ENCODE peak calls at places on chromosomes 6 and 20, in ten cellular contexts. H is activated CD4-positive, alpha-beta T cell treated with anti-CD3 and anti-CD28 coated beads for 36 hours; V is lower lobe of right lung; P is pancreas; G is Panc1; X is stimulated activated naive CD8-positive, alpha-beta T cell treated with anti-CD3 and anti-CD28 coated beads, Interleukin-15, Interleukin-2, amounts not matched to agents 100 U/mL and 50 U/mL, for 24 hours; F is naive thymus-derived CD8-positive, alpha-beta T cell; U is SK-N-SH treated with all-trans-retinoic acid at 6 μM for 48 hours; B is GM12878; S is activated CD8-positive, alpha-beta memory T cell treated with anti-CD3 and anti-CD28 coated beads, Interleukin-2, amount 10 ng/mL, durations not matched to agents 7 days and 5 days. Z is an unnamed sample.

GRCh38 chr6:133964052-133964451 is 11.0 kb downstream of the TBPL1 start:
- ATAC-seq in B (peak), F (peak), X (peak), S (peak), V (peak), U (no peak), H (peak), G (no peak), P (no peak), Z (no peak)

GRCh38 chr6:136464874-136465273 is 85.3 kb downstream of the MAP7 start:
- ATAC-seq in G (no peak), X (no peak), H (no peak), U (no peak), V (peak), F (no peak), B (no peak), P (no peak), S (no peak), Z (no peak)

GRCh38 chr6:14321992-14322772 is 204.6 kb downstream of the CD83 start:
- ATAC-seq in S (no peak), G (no peak), B (no peak), U (no peak), V (no peak), H (no peak), F (no peak), X (no peak), P (peak), Z (no peak)

GRCh38 chr6:57108691-57109090 is 18.7 kb downstream of the ZNF451 start:
- ATAC-seq in U (no peak), V (peak), P (no peak), S (no peak), B (peak), F (no peak), H (no peak), G (no peak), X (no peak), Z (no peak)

GRCh38 chr20:57047281-57048026 is 219.0 kb downstream of the BMP7 start:
- ATAC-seq in G (peak), V (no peak), U (peak), X (no peak), P (no peak), F (no peak), S (no peak), H (no peak), B (peak), Z (no peak)

GRCh38 chr6:134937426-134937825 is 12.5 kb downstream of the ALDH8A1 start:
- ATAC-seq in S (no peak), P (no peak), H (no peak), U (peak), F (no peak), B (no peak), V (no peak), X (no peak), G (peak), Z (no peak)

GRCh38 chr6:35719830-35720733 is 16.8 kb upstream of the ARMC12 start:
- ATAC-seq in G (no peak), X (peak), S (peak), H (peak), F (peak), V (peak), U (peak), B (peak), P (peak), Z (peak)

GRCh38 chr6:13467216-13467600 is 20.2 kb downstream of the GFOD1 start:
- ATAC-seq in V (no peak), H (no peak), B (peak), G (no peak), F (no peak), S (no peak), U (no peak), X (no peak), P (peak), Z (no peak)

GRCh38 chr6:166556871-166557322 is 29.6 kb downstream of the RAMACL start:
- ATAC-seq in B (no peak), S (no peak), F (peak), X (peak), H (peak), U (peak), P (peak), V (peak), G (peak), Z (peak)

Z was measured in gastroesophageal sphincter.